ENCODE peak calls at places on chromosomes 11 and 22, in nine cellular contexts. P, K, Z, M, Y, V, C, I and H are unnamed samples.

GRCh38 chr22:42758929-42759629 is 38.4 kb upstream of the A4GALT start:
- DNase-seq in Y (no peak), P (no peak), C (no peak), V (no peak), Z (peak; percentile 86), M (no peak), K (no peak), I (no peak), H (peak; percentile 74)

GRCh38 chr22:18130699-18131429 is 19.1 kb upstream of the USP18 start:
- DNase-seq in C (peak; percentile 57), K (no peak), M (peak; percentile 33), I (no peak), V (no peak), Z (no peak), P (no peak), Y (no peak), H (no peak)

GRCh38 chr11:112000703-112001102 is 24.5 kb upstream of the DLAT start:
- DNase-seq in V (no peak), Y (no peak), I (no peak), M (no peak), Z (no peak), K (no peak), C (no peak), P (no peak), H (no peak)

GRCh38 chr11:117786099-117786870 is 10.7 kb downstream of the DSCAML1 start:
- DNase-seq in C (no peak), M (no peak), Y (no peak), Z (no peak), K (no peak), P (no peak), I (no peak), V (no peak), H (peak; percentile 37)

GRCh38 chr11:28903716-28904115 is 795.5 kb downstream of the METTL15 start:
- DNase-seq in V (peak; percentile 26), P (no peak), Y (no peak), M (no peak), Z (peak; percentile 3), K (no peak), I (no peak), C (no peak), H (no peak)

GRCh38 chr11:119594639-119595249 is 134.3 kb downstream of the NECTIN1 start:
- DNase-seq in K (no peak), M (no peak), I (no peak), V (peak; percentile 70), Y (no peak), Z (peak; percentile 87), P (peak; percentile 73), C (no peak), H (peak; percentile 45)

GRCh38 chr11:10778217-10778970 is 27.3 kb downstream of the CTR9 start:
- DNase-seq in M (no peak), K (no peak), Z (peak; percentile 95), V (no peak), P (no peak), C (no peak), I (peak; percentile 60), Y (peak; percentile 26), H (no peak)

GRCh38 chr22:44182591-44183588 is 2.2 kb downstream of the PARVG start:
- DNase-seq in Y (no peak), M (peak; percentile 88), C (peak; percentile 85), V (no peak), I (peak; percentile 48), P (no peak), K (peak; percentile 57), Z (no peak), H (no peak)

GRCh38 chr11:64457416-64458010 is 98.6 kb downstream of the RPS6KA4 start:
- DNase-seq in K (no peak), C (peak; percentile 52), P (no peak), M (no peak), V (no peak), Y (no peak), I (no peak), Z (no peak), H (no peak)

GRCh38 chr22:37126882-37127281 is 17.4 kb upstream of the TMPRSS6 start:
- DNase-seq in K (no peak), P (no peak), Y (no peak), Z (no peak), M (no peak), V (no peak), I (no peak), C (no peak), H (no peak)

GRCh38 chr22:40423246-40423753 is 52.9 kb downstream of the SGSM3 start:
- DNase-seq in C (no peak), Z (no peak), V (no peak), P (no peak), M (peak; percentile 45), K (no peak), Y (no peak), I (peak; percentile 7), H (no peak)

GRCh38 chr22:40422558-40423245 is 52.3 kb downstream of the SGSM3 start:
- DNase-seq in M (peak; percentile 67), V (no peak), P (no peak), Y (no peak), Z (no peak), I (peak; percentile 14), C (no peak), K (no peak), H (no peak)

GRCh38 chr22:40425082-40425481 is 54.7 kb downstream of the SGSM3 start:
- DNase-seq in Z (no peak), K (no peak), P (no peak), Y (no peak), C (no peak), V (no peak), M (no peak), I (peak; percentile 6), H (no peak)

GRCh38 chr22:40421941-40422340 is 51.5 kb downstream of the SGSM3 start:
- DNase-seq in Y (no peak), I (peak; percentile 5), C (peak; percentile 30), M (no peak), V (no peak), P (no peak), K (no peak), Z (no peak), H (no peak)

GRCh38 chr22:40423882-40424640 is 53.7 kb downstream of the SGSM3 start:
- DNase-seq in I (peak; percentile 16), P (no peak), V (no peak), Y (no peak), C (peak; percentile 9), K (no peak), Z (no peak), M (peak; percentile 21), H (no peak)
- H3K36me3 ChIP-seq in I (peaks cover 83% of the 10 kb centered on the region), P (peaks cover 38% of the 10 kb centered on the region), V (peaks cover 2% of the 10 kb centered on the region), Y (no peaks in the 10 kb centered on the region), C (peaks cover 92% of the 10 kb centered on the region), K (peaks cover 69% of the 10 kb centered on the region), Z (peaks cover 85% of the 10 kb centered on the region), M (peaks cover 100% of the 10 kb centered on the region), H (peaks cover 58% of the 10 kb centered on the region)

GRCh38 chr11:12388939-12389670 is 11.7 kb downstream of the PARVA start:
- DNase-seq in K (no peak), C (no peak), I (no peak), Z (no peak), V (no peak), Y (no peak), M (no peak), P (no peak), H (no peak)

GRCh38 chr11:12392672-12393071 is 15.3 kb downstream of the PARVA start:
- DNase-seq in P (no peak), K (no peak), Y (no peak), V (no peak), Z (no peak), C (no peak), I (no peak), M (no peak), H (peak; percentile 97)

GRCh38 chr11:12390258-12390657 is 12.9 kb downstream of the PARVA start:
- DNase-seq in P (no peak), C (no peak), V (no peak), Y (no peak), M (no peak), K (no peak), Z (no peak), I (no peak), H (no peak)

GRCh38 chr11:12389676-12390075 is 12.3 kb downstream of the PARVA start:
- DNase-seq in Y (no peak), P (no peak), M (no peak), V (no peak), I (no peak), K (no peak), Z (no peak), C (no peak), H (peak; percentile 99)

GRCh38 chr11:12390687-12391110 is 13.3 kb downstream of the PARVA start:
- DNase-seq in Y (peak; percentile 39), C (no peak), V (no peak), I (no peak), P (no peak), K (no peak), M (no peak), Z (no peak), H (no peak)
- TF ChIP-seq CTCF in Y (no peak), C (no peak), V (no peak), I (no peak), P (no peak), K (no peak), M (no peak), Z (no peak), H (no peak)

GRCh38 chr11:27721505-27722116 is 21.4 kb upstream of the BDNF start:
- DNase-seq in V (no peak), Y (no peak), K (no peak), P (no peak), M (no peak), C (no peak), Z (no peak), I (no peak), H (no peak)
- H3K27me3 ChIP-seq in V (peaks cover 73% of the 10 kb centered on the region), Y (peaks cover 6% of the 10 kb centered on the region), K (no peaks in the 10 kb centered on the region), P (no peaks in the 10 kb centered on the region), M (peaks cover 82% of the 10 kb centered on the region), C (peaks cover 85% of the 10 kb centered on the region), Z (no peaks in the 10 kb centered on the region), I (peaks cover 98% of the 10 kb centered on the region), H (peaks cover 38% of the 10 kb centered on the region)

GRCh38 chr11:66262696-66263095 is 5.7 kb upstream of the RAB1B start:
- DNase-seq in M (no peak), C (no peak), I (no peak), K (no peak), Z (no peak), Y (no peak), V (no peak), P (no peak), H (no peak)

GRCh38 chr11:66262191-66262590 is 6.2 kb upstream of the RAB1B start:
- DNase-seq in Z (no peak), Y (no peak), M (no peak), I (no peak), K (no peak), P (no peak), C (no peak), V (no peak), H (no peak)

GRCh38 chr11:66263785-66264184 is 4.7 kb upstream of the RAB1B start:
- DNase-seq in K (no peak), C (no peak), M (no peak), Z (no peak), P (no peak), I (no peak), Y (no peak), V (no peak), H (no peak)

GRCh38 chr11:66264383-66264782 is 4.1 kb upstream of the RAB1B start:
- DNase-seq in V (no peak), P (no peak), Y (no peak), Z (no peak), K (no peak), M (no peak), C (no peak), I (no peak), H (no peak)

DNA sequence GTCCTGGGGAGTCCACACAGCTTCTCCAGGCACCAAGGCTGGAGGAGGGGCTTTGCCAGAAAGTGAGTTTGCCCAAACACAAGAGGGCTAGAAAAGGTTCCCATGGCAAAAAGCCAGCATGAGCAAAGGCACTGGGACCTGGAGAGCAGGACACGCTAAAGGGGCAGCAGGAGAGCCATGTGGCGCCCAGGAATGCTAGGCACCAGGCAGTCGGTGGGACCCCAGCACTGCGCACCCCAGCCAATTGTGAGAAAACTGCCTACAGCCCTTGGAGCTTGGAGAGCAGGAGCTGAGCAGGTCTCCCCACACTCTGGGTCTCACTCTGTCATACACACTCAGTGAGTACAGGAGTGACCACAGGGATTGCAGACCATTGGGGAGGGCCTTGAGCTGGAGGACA is 5.2 kb upstream of the RAB1B start:
- DNase-seq in V (no peak), M (no peak), Z (no peak), I (no peak), P (no peak), C (no peak), Y (no peak), K (no peak), H (no peak)
- H3K36me3 ChIP-seq in V (no peaks in the 10 kb centered on the region), M (peaks cover 49% of the 10 kb centered on the region), Z (peaks cover 50% of the 10 kb centered on the region), I (peaks cover 48% of the 10 kb centered on the region), P (peaks cover 73% of the 10 kb centered on the region), C (no peaks in the 10 kb centered on the region), Y (no peaks in the 10 kb centered on the region), K (peaks cover 50% of the 10 kb centered on the region), H (peaks cover 25% of the 10 kb centered on the region)